ENCODE peak calls at places on chromosomes 11 and 22, in nine cellular contexts. One of them, this sample, is unnamed.

GRCh38 chr11:36377759-36378553 is 81.9 kb downstream of the PRR5L start:
- DNase-seq in uterus: no peak
- DNase-seq in Karpas-422: no peak
- DNase-seq in fibroblast of lung: no peak
- DNase-seq in RCC 7860: no peak
- DNase-seq in AML-193: peak
- DNase-seq in iPS-NIHi11: no peak
- DNase-seq in SHP77 treated with DMSO at 0.1 percent for 48 hours: no peak
- DNase-seq in GM04503: no peak
- DNase-seq in this sample: no peak

GRCh38 chr11:114159320-114159719 is 99.8 kb downstream of the ZBTB16 start:
- DNase-seq in uterus: no peak
- DNase-seq in Karpas-422: no peak
- DNase-seq in fibroblast of lung: no peak
- DNase-seq in RCC 7860: no peak
- DNase-seq in AML-193: no peak
- DNase-seq in iPS-NIHi11: no peak
- DNase-seq in SHP77 treated with DMSO at 0.1 percent for 48 hours: no peak
- DNase-seq in GM04503: no peak
- DNase-seq in this sample: no peak

GRCh38 chr11:111944139-111944538 is 7.0 kb downstream of the DIXDC1 start:
- DNase-seq in uterus: no peak
- DNase-seq in Karpas-422: no peak
- DNase-seq in fibroblast of lung: peak
- DNase-seq in RCC 7860: peak
- DNase-seq in AML-193: no peak
- DNase-seq in iPS-NIHi11: no peak
- DNase-seq in SHP77 treated with DMSO at 0.1 percent for 48 hours: no peak
- DNase-seq in GM04503: peak
- DNase-seq in this sample: no peak

GRCh38 chr11:85665756-85666155 is 827 bp upstream of the CREBZF start:
- DNase-seq in uterus: no peak
- DNase-seq in Karpas-422: no peak
- DNase-seq in fibroblast of lung: peak
- DNase-seq in RCC 7860: no peak
- DNase-seq in AML-193: no peak
- DNase-seq in iPS-NIHi11: no peak
- DNase-seq in SHP77 treated with DMSO at 0.1 percent for 48 hours: no peak
- DNase-seq in GM04503: no peak
- DNase-seq in this sample: no peak

GRCh38 chr11:35593143-35593542 is 25.1 kb upstream of the FJX1 start:
- DNase-seq in uterus: no peak
- DNase-seq in Karpas-422: no peak
- DNase-seq in fibroblast of lung: peak
- DNase-seq in RCC 7860: peak
- DNase-seq in AML-193: no peak
- DNase-seq in iPS-NIHi11: peak
- DNase-seq in SHP77 treated with DMSO at 0.1 percent for 48 hours: no peak
- DNase-seq in GM04503: peak
- DNase-seq in this sample: peak

GRCh38 chr22:28498044-28498443 is 181.6 kb downstream of the TTC28 start:
- DNase-seq in uterus: no peak
- DNase-seq in Karpas-422: no peak
- DNase-seq in fibroblast of lung: no peak
- DNase-seq in RCC 7860: no peak
- DNase-seq in AML-193: no peak
- DNase-seq in iPS-NIHi11: no peak
- DNase-seq in SHP77 treated with DMSO at 0.1 percent for 48 hours: no peak
- DNase-seq in GM04503: no peak
- DNase-seq in this sample: no peak

GRCh38 chr22:21711851-21712250 is 23.7 kb downstream of the YPEL1 start:
- DNase-seq in uterus: no peak
- DNase-seq in Karpas-422: no peak
- DNase-seq in fibroblast of lung: no peak
- DNase-seq in RCC 7860: no peak
- DNase-seq in AML-193: no peak
- DNase-seq in iPS-NIHi11: no peak
- DNase-seq in SHP77 treated with DMSO at 0.1 percent for 48 hours: no peak
- DNase-seq in GM04503: no peak
- DNase-seq in this sample: no peak

GRCh38 chr11:20075627-20076026 is 84.6 kb downstream of the DBX1 start:
- DNase-seq in uterus: no peak
- DNase-seq in Karpas-422: no peak
- DNase-seq in fibroblast of lung: no peak
- DNase-seq in RCC 7860: no peak
- DNase-seq in AML-193: no peak
- DNase-seq in iPS-NIHi11: no peak
- DNase-seq in SHP77 treated with DMSO at 0.1 percent for 48 hours: no peak
- DNase-seq in GM04503: no peak
- DNase-seq in this sample: no peak

GRCh38 chr11:85137597-85137996 is 489.5 kb downstream of the DLG2 start:
- DNase-seq in uterus: no peak
- DNase-seq in Karpas-422: no peak
- DNase-seq in fibroblast of lung: no peak
- DNase-seq in RCC 7860: no peak
- DNase-seq in AML-193: no peak
- DNase-seq in iPS-NIHi11: no peak
- DNase-seq in SHP77 treated with DMSO at 0.1 percent for 48 hours: peak
- DNase-seq in GM04503: no peak
- DNase-seq in this sample: no peak

GRCh38 chr11:93986716-93987115 is 34.4 kb upstream of the HEPHL1 start:
- DNase-seq in uterus: no peak
- DNase-seq in Karpas-422: no peak
- DNase-seq in fibroblast of lung: peak
- DNase-seq in RCC 7860: no peak
- DNase-seq in AML-193: no peak
- DNase-seq in iPS-NIHi11: no peak
- DNase-seq in SHP77 treated with DMSO at 0.1 percent for 48 hours: no peak
- DNase-seq in GM04503: no peak
- DNase-seq in this sample: peak

GRCh38 chr11:14826580-14826979 is 65.5 kb downstream of the CYP2R1 start:
- DNase-seq in uterus: no peak
- DNase-seq in Karpas-422: no peak
- DNase-seq in fibroblast of lung: no peak
- DNase-seq in RCC 7860: no peak
- DNase-seq in AML-193: no peak
- DNase-seq in iPS-NIHi11: no peak
- DNase-seq in SHP77 treated with DMSO at 0.1 percent for 48 hours: no peak
- DNase-seq in GM04503: no peak
- DNase-seq in this sample: no peak

GRCh38 chr11:111777094-111778046 is 11.2 kb upstream of the PPP2R1B start:
- DNase-seq in uterus: peak
- DNase-seq in Karpas-422: peak
- DNase-seq in fibroblast of lung: peak
- DNase-seq in RCC 7860: peak
- DNase-seq in AML-193: peak
- DNase-seq in iPS-NIHi11: peak
- DNase-seq in SHP77 treated with DMSO at 0.1 percent for 48 hours: peak
- DNase-seq in GM04503: no peak
- DNase-seq in this sample: no peak

GRCh38 chr11:62577046-62577708 is 3.5 kb upstream of the EEF1G start:
- DNase-seq in uterus: peak
- DNase-seq in Karpas-422: no peak
- DNase-seq in fibroblast of lung: no peak
- DNase-seq in RCC 7860: no peak
- DNase-seq in AML-193: no peak
- DNase-seq in iPS-NIHi11: no peak
- DNase-seq in SHP77 treated with DMSO at 0.1 percent for 48 hours: no peak
- DNase-seq in GM04503: no peak
- DNase-seq in this sample: no peak

GRCh38 chr11:35337136-35337918 is 82.0 kb downstream of the SLC1A2 start:
- DNase-seq in uterus: no peak
- DNase-seq in Karpas-422: no peak
- DNase-seq in fibroblast of lung: peak
- DNase-seq in RCC 7860: peak
- DNase-seq in AML-193: no peak
- DNase-seq in iPS-NIHi11: no peak
- DNase-seq in SHP77 treated with DMSO at 0.1 percent for 48 hours: no peak
- DNase-seq in GM04503: peak
- DNase-seq in this sample: no peak

GRCh38 chr11:45444796-45445195 is 158.7 kb upstream of the SYT13 start:
- DNase-seq in uterus: no peak
- DNase-seq in Karpas-422: no peak
- DNase-seq in fibroblast of lung: no peak
- DNase-seq in RCC 7860: peak
- DNase-seq in AML-193: no peak
- DNase-seq in iPS-NIHi11: no peak
- DNase-seq in SHP77 treated with DMSO at 0.1 percent for 48 hours: no peak
- DNase-seq in GM04503: no peak
- DNase-seq in this sample: no peak

This sample was measured in breast epithelium.